ENCODE peak calls at places on chromosome 17, in four cellular contexts. One of them, this sample, is unnamed.

GRCh38 chr17:31568140-31568938 is 176.9 kb downstream of the RAB11FIP4 start:
- DNase-seq in GM12865: no peak
- DNase-seq in fibroblast of pulmonary artery: no peak
- DNase-seq in AML-193: no peak
- DNase-seq in this sample: no peak

GRCh38 chr17:69485901-69486643 is 71.6 kb downstream of the MAP2K6 start:
- DNase-seq in AML-193: no peak
- DNase-seq in GM12865: peak
- DNase-seq in fibroblast of pulmonary artery: peak
- DNase-seq in this sample: no peak

GRCh38 chr17:61000911-61001310 is 323.3 kb downstream of the BCAS3 start:
- DNase-seq in fibroblast of pulmonary artery: peak
- DNase-seq in AML-193: peak
- DNase-seq in GM12865: no peak
- DNase-seq in this sample: no peak

GRCh38 chr17:77372444-77373297 is 231.9 kb downstream of the SEC14L1 start:
- DNase-seq in fibroblast of pulmonary artery: peak
- DNase-seq in AML-193: peak
- DNase-seq in GM12865: peak
- DNase-seq in this sample: peak

GRCh38 chr17:77281904-77282367 is 141.2 kb downstream of the SEC14L1 start:
- DNase-seq in AML-193: no peak
- DNase-seq in fibroblast of pulmonary artery: peak
- DNase-seq in GM12865: peak
- DNase-seq in this sample: peak

GRCh38 chr17:70552230-70552981 is 383.1 kb downstream of the KCNJ2 start:
- DNase-seq in fibroblast of pulmonary artery: peak
- DNase-seq in GM12865: peak
- DNase-seq in AML-193: peak
- DNase-seq in this sample: no peak

GRCh38 chr17:73341350-73342056 is 29.7 kb upstream of the CDC42EP4 start:
- DNase-seq in GM12865: no peak
- DNase-seq in AML-193: no peak
- DNase-seq in fibroblast of pulmonary artery: no peak
- DNase-seq in this sample: no peak

GRCh38 chr17:66464921-66465320 is 162.5 kb downstream of the PRKCA start:
- DNase-seq in fibroblast of pulmonary artery: no peak
- DNase-seq in GM12865: no peak
- DNase-seq in AML-193: no peak
- DNase-seq in this sample: no peak

GRCh38 chr17:46159686-46160085 is 33.5 kb downstream of the KANSL1 start:
- DNase-seq in GM12865: no peak
- DNase-seq in AML-193: no peak
- DNase-seq in fibroblast of pulmonary artery: peak
- DNase-seq in this sample: peak

GRCh38 chr17:71342726-71343125 is 778.1 kb upstream of the SOX9 start:
- DNase-seq in fibroblast of pulmonary artery: no peak
- DNase-seq in AML-193: no peak
- DNase-seq in GM12865: no peak
- DNase-seq in this sample: no peak

GRCh38 chr17:17818088-17818526 is 18.7 kb downstream of the SREBF1 start:
- DNase-seq in AML-193: no peak
- DNase-seq in GM12865: no peak
- DNase-seq in fibroblast of pulmonary artery: peak
- DNase-seq in this sample: peak

GRCh38 chr17:76241205-76241539 is 879 bp upstream of the RNF157 start:
- DNase-seq in GM12865: no peak
- DNase-seq in fibroblast of pulmonary artery: no peak
- DNase-seq in AML-193: no peak
- DNase-seq in this sample: no peak

GRCh38 chr17:9647014-9647413 is 1.7 kb downstream of the USP43 start:
- DNase-seq in GM12865: no peak
- DNase-seq in AML-193: no peak
- DNase-seq in fibroblast of pulmonary artery: no peak
- DNase-seq in this sample: no peak

GRCh38 chr17:49361129-49361901 is 735 bp downstream of the ZNF652 start:
- DNase-seq in fibroblast of pulmonary artery: peak
- DNase-seq in GM12865: peak
- DNase-seq in AML-193: peak
- DNase-seq in this sample: peak

GRCh38 chr17:45332505-45332904 is 15.7 kb upstream of the MAP3K14 start:
- DNase-seq in fibroblast of pulmonary artery: no peak
- DNase-seq in AML-193: no peak
- DNase-seq in GM12865: no peak
- DNase-seq in this sample: no peak

GRCh38 chr17:32445075-32445427 is 741 bp downstream of the PSMD11 start:
- DNase-seq in GM12865: peak
- DNase-seq in fibroblast of pulmonary artery: peak
- DNase-seq in AML-193: peak
- DNase-seq in this sample: peak

GRCh38 chr17:49521521-49522185 is 26.6 kb downstream of the NGFR start:
- DNase-seq in AML-193: no peak
- DNase-seq in fibroblast of pulmonary artery: no peak
- DNase-seq in GM12865: no peak
- DNase-seq in this sample: peak

GRCh38 chr17:7589204-7589868 is 558 bp downstream of the SOX15 start:
- DNase-seq in fibroblast of pulmonary artery: peak
- DNase-seq in AML-193: no peak
- DNase-seq in GM12865: peak
- DNase-seq in this sample: peak

GRCh38 chr17:80892019-80892855 is 99.4 kb upstream of the CHMP6 start:
- DNase-seq in fibroblast of pulmonary artery: peak
- DNase-seq in GM12865: peak
- DNase-seq in AML-193: peak
- DNase-seq in this sample: peak

GRCh38 chr17:72764632-72765041 is 327.9 kb downstream of the SLC39A11 start:
- DNase-seq in AML-193: no peak
- DNase-seq in GM12865: no peak
- DNase-seq in fibroblast of pulmonary artery: peak
- DNase-seq in this sample: peak

GRCh38 chr17:76496464-76496863 is 4.8 kb downstream of the RHBDF2 start:
- DNase-seq in AML-193: no peak
- DNase-seq in fibroblast of pulmonary artery: no peak
- DNase-seq in GM12865: no peak
- DNase-seq in this sample: no peak

GRCh38 chr17:59652119-59652518 is 32.4 kb downstream of the CLTC start:
- DNase-seq in fibroblast of pulmonary artery: peak
- DNase-seq in AML-193: no peak
- DNase-seq in GM12865: no peak
- DNase-seq in this sample: peak

GRCh38 chr17:40094874-40095273 is 5.5 kb downstream of the NR1D1 start:
- DNase-seq in fibroblast of pulmonary artery: no peak
- DNase-seq in AML-193: no peak
- DNase-seq in GM12865: no peak
- DNase-seq in this sample: no peak

GRCh38 chr17:41907633-41908539 is 10.9 kb downstream of the ACLY start:
- DNase-seq in fibroblast of pulmonary artery: no peak
- DNase-seq in GM12865: no peak
- DNase-seq in AML-193: no peak
- DNase-seq in this sample: peak

GRCh38 chr17:43736389-43736788 is 22.2 kb downstream of the SOST start:
- DNase-seq in fibroblast of pulmonary artery: no peak
- DNase-seq in AML-193: no peak
- DNase-seq in GM12865: no peak
- DNase-seq in this sample: peak

GRCh38 chr17:74393323-74393942 is 26.1 kb downstream of the GPR142 start:
- DNase-seq in AML-193: no peak
- DNase-seq in fibroblast of pulmonary artery: no peak
- DNase-seq in GM12865: no peak
- DNase-seq in this sample: no peak

GRCh38 chr17:58302919-58303551 is 22.3 kb upstream of the MPO start:
- DNase-seq in fibroblast of pulmonary artery: no peak
- DNase-seq in GM12865: no peak
- DNase-seq in AML-193: no peak
- DNase-seq in this sample: no peak